ENCODE peak calls at places on chromosome 18, in six cellular contexts. C is NCI-H460; M is stimulated activated CD8-positive, alpha-beta memory T cell treated with anti-CD3 and anti-CD28 coated beads, Interleukin-4, amount 100 ng/mL, for 48 hours; J is tibial artery; V is AG04450; F is NK-92 treated with Interleukin-12 subunit alpha and Interleukin-12 subunit beta, amount 100 ng/mL, for 24 hours. R is an unnamed sample.

GRCh38 chr18:57890266-57890665 is 87.2 kb upstream of the ATP8B1 start:
- DNase-seq in C (no peak), M (no peak), J (no peak), V (no peak), F (no peak), R (no peak)

GRCh38 chr18:33116376-33116775 is 324.1 kb downstream of the CCDC178 start:
- DNase-seq in C (no peak), M (no peak), J (no peak), V (no peak), F (no peak), R (peak)

GRCh38 chr18:13448028-13448795 is 229.7 kb downstream of the LDLRAD4 start:
- DNase-seq in C (no peak), M (no peak), J (no peak), V (no peak), F (no peak), R (no peak)

GRCh38 chr18:35163736-35164532 is 76.9 kb upstream of the ZNF397 start:
- DNase-seq in C (no peak), M (no peak), J (no peak), V (no peak), F (no peak), R (no peak)

GRCh38 chr18:75280427-75281280 is 70.1 kb downstream of the TSHZ1 start:
- DNase-seq in C (no peak), M (no peak), J (no peak), V (no peak), F (no peak), R (no peak)

GRCh38 chr18:36314098-36314497 is 16.6 kb downstream of the FHOD3 start:
- DNase-seq in C (peak), M (no peak), J (peak), V (no peak), F (no peak), R (peak)

GRCh38 chr18:44882163-44882881 is 201.6 kb downstream of the SETBP1 start:
- DNase-seq in C (no peak), M (no peak), J (no peak), V (no peak), F (no peak), R (no peak)

GRCh38 chr18:79395761-79396404 is at the start of gene NFATC1:
- DNase-seq in C (peak), M (peak), J (peak), V (no peak), F (no peak), R (peak)

GRCh38 chr18:25146113-25146512 is 205.9 kb downstream of the ZNF521 start:
- DNase-seq in C (no peak), M (no peak), J (no peak), V (no peak), F (no peak), R (no peak)

R was measured in epithelial cell of esophagus.